ENCODE peak calls at places on chromosomes 2 and 18, in nine cellular contexts. I, B, L, F, J, D, H, G and U are unnamed samples.

GRCh38 chr2:38423763-38424162 is 46.7 kb upstream of the ATL2 start:
- DNase-seq in D (no peak), B (no peak), F (no peak), L (no peak), G (no peak), H (no peak), J (no peak), I (no peak), U (no peak)

GRCh38 chr18:21740724-21741510 is at the start of gene MIB1:
- DNase-seq in D (peak), I (no peak), H (peak), B (no peak), J (peak), G (peak), F (peak), L (peak), U (peak)

GRCh38 chr2:220531216-220531615 is 903.8 kb downstream of the SLC4A3 start:
- DNase-seq in H (no peak), G (no peak), B (no peak), D (no peak), L (no peak), F (no peak), I (no peak), J (no peak), U (no peak)

GRCh38 chr2:191913796-191914195 is 66.9 kb upstream of the CAVIN2 start:
- DNase-seq in J (no peak), G (no peak), L (no peak), F (no peak), I (no peak), B (no peak), H (no peak), D (no peak), U (no peak)

GRCh38 chr2:122491011-122491410 is 735.6 kb downstream of the TSN start:
- DNase-seq in B (no peak), G (no peak), H (no peak), D (no peak), J (no peak), L (no peak), I (no peak), F (peak), U (no peak)

GRCh38 chr2:98907966-98908905 is 27.8 kb downstream of the CRACDL start:
- DNase-seq in H (no peak), G (peak), I (no peak), J (no peak), F (no peak), L (no peak), D (peak), B (no peak), U (no peak)

GRCh38 chr2:150542692-150543091 is 55.2 kb upstream of the RND3 start:
- DNase-seq in F (no peak), H (no peak), J (no peak), B (no peak), I (no peak), L (no peak), G (no peak), D (no peak), U (no peak)

GRCh38 chr2:113157897-113158753 is 15.6 kb upstream of the PSD4 start:
- DNase-seq in H (peak), J (no peak), G (no peak), D (no peak), B (no peak), L (no peak), I (no peak), F (no peak), U (no peak)

GRCh38 chr2:121903037-121903689 is 147.7 kb downstream of the TSN start:
- DNase-seq in J (peak), I (no peak), H (no peak), G (peak), D (no peak), F (no peak), L (no peak), B (no peak), U (no peak)

GRCh38 chr2:141554810-141555209 is 576.0 kb downstream of the LRP1B start:
- DNase-seq in H (peak), G (peak), J (peak), I (peak), D (peak), F (peak), B (peak), L (no peak), U (no peak)

GRCh38 chr2:217642944-217643343 is 359.9 kb downstream of the TNS1 start:
- DNase-seq in I (no peak), G (no peak), J (no peak), B (no peak), H (no peak), L (no peak), D (no peak), F (no peak), U (no peak)

GRCh38 chr2:64262816-64263215 is 118.6 kb upstream of the PELI1 start:
- DNase-seq in B (no peak), D (no peak), G (no peak), L (no peak), F (no peak), J (no peak), H (no peak), I (no peak), U (no peak)

GRCh38 chr2:213285404-213285803 is 1.1 kb downstream of the SPAG16 start:
- DNase-seq in L (no peak), F (no peak), I (no peak), B (no peak), D (no peak), J (no peak), H (no peak), G (no peak), U (no peak)